ENCODE peak calls at places on chromosomes 11 and 22, in nine cellular contexts. One of them, this sample, is unnamed.

GRCh38 chr22:40289991-40290459 is 56.3 kb upstream of the ADSL start:
- DNase-seq in GM13977: peak
- DNase-seq in NCI-H526 treated with DMSO at 0.1 percent for 48 hours: no peak
- DNase-seq in breast epithelium: no peak
- DNase-seq in activated CD4-positive, alpha-beta memory T cell treated with anti-CD3 and anti-CD28 coated beads, Interleukin-2, amount 10 ng/mL, durations not matched to agents 7 days and 5 days: peak
- DNase-seq in H54: no peak
- DNase-seq in stimulated activated naive CD8-positive, alpha-beta T cell treated with anti-CD3 and anti-CD28 coated beads, Interleukin-15, amount 100 ng/mL, for 72 hours: peak
- DNase-seq in memory B cell: peak
- DNase-seq in epithelial cell of esophagus: no peak
- DNase-seq in this sample: peak

GRCh38 chr22:44180706-44181032 is at the start of gene PARVG:
- DNase-seq in GM13977: peak
- DNase-seq in NCI-H526 treated with DMSO at 0.1 percent for 48 hours: no peak
- DNase-seq in breast epithelium: no peak
- DNase-seq in activated CD4-positive, alpha-beta memory T cell treated with anti-CD3 and anti-CD28 coated beads, Interleukin-2, amount 10 ng/mL, durations not matched to agents 7 days and 5 days: peak
- DNase-seq in H54: no peak
- DNase-seq in stimulated activated naive CD8-positive, alpha-beta T cell treated with anti-CD3 and anti-CD28 coated beads, Interleukin-15, amount 100 ng/mL, for 72 hours: peak
- DNase-seq in memory B cell: peak
- DNase-seq in epithelial cell of esophagus: peak
- DNase-seq in this sample: peak

GRCh38 chr22:26751217-26751616 is 93.8 kb downstream of the MIAT start:
- DNase-seq in GM13977: no peak
- DNase-seq in NCI-H526 treated with DMSO at 0.1 percent for 48 hours: no peak
- DNase-seq in breast epithelium: no peak
- DNase-seq in activated CD4-positive, alpha-beta memory T cell treated with anti-CD3 and anti-CD28 coated beads, Interleukin-2, amount 10 ng/mL, durations not matched to agents 7 days and 5 days: no peak
- DNase-seq in H54: no peak
- DNase-seq in stimulated activated naive CD8-positive, alpha-beta T cell treated with anti-CD3 and anti-CD28 coated beads, Interleukin-15, amount 100 ng/mL, for 72 hours: no peak
- DNase-seq in memory B cell: no peak
- DNase-seq in epithelial cell of esophagus: no peak
- DNase-seq in this sample: no peak

GRCh38 chr22:27228771-27229170 is 571.4 kb downstream of the MIAT start:
- DNase-seq in GM13977: no peak
- DNase-seq in NCI-H526 treated with DMSO at 0.1 percent for 48 hours: no peak
- DNase-seq in breast epithelium: no peak
- DNase-seq in activated CD4-positive, alpha-beta memory T cell treated with anti-CD3 and anti-CD28 coated beads, Interleukin-2, amount 10 ng/mL, durations not matched to agents 7 days and 5 days: no peak
- DNase-seq in H54: no peak
- DNase-seq in stimulated activated naive CD8-positive, alpha-beta T cell treated with anti-CD3 and anti-CD28 coated beads, Interleukin-15, amount 100 ng/mL, for 72 hours: no peak
- DNase-seq in memory B cell: no peak
- DNase-seq in epithelial cell of esophagus: peak
- DNase-seq in this sample: no peak

GRCh38 chr11:14677146-14677545 is 33.5 kb downstream of the PDE3B start:
- DNase-seq in GM13977: no peak
- DNase-seq in NCI-H526 treated with DMSO at 0.1 percent for 48 hours: no peak
- DNase-seq in breast epithelium: no peak
- DNase-seq in activated CD4-positive, alpha-beta memory T cell treated with anti-CD3 and anti-CD28 coated beads, Interleukin-2, amount 10 ng/mL, durations not matched to agents 7 days and 5 days: no peak
- DNase-seq in H54: no peak
- DNase-seq in stimulated activated naive CD8-positive, alpha-beta T cell treated with anti-CD3 and anti-CD28 coated beads, Interleukin-15, amount 100 ng/mL, for 72 hours: no peak
- DNase-seq in memory B cell: no peak
- DNase-seq in epithelial cell of esophagus: no peak
- DNase-seq in this sample: no peak

GRCh38 chr22:48301908-48302307 is 1525.8 kb downstream of the BRD1 start:
- DNase-seq in GM13977: no peak
- DNase-seq in NCI-H526 treated with DMSO at 0.1 percent for 48 hours: no peak
- DNase-seq in breast epithelium: no peak
- DNase-seq in activated CD4-positive, alpha-beta memory T cell treated with anti-CD3 and anti-CD28 coated beads, Interleukin-2, amount 10 ng/mL, durations not matched to agents 7 days and 5 days: no peak
- DNase-seq in H54: no peak
- DNase-seq in stimulated activated naive CD8-positive, alpha-beta T cell treated with anti-CD3 and anti-CD28 coated beads, Interleukin-15, amount 100 ng/mL, for 72 hours: no peak
- DNase-seq in memory B cell: no peak
- DNase-seq in epithelial cell of esophagus: no peak
- DNase-seq in this sample: no peak

GRCh38 chr11:108302121-108302785 is 79.4 kb downstream of the ATM start:
- DNase-seq in GM13977: peak
- DNase-seq in NCI-H526 treated with DMSO at 0.1 percent for 48 hours: no peak
- DNase-seq in breast epithelium: no peak
- DNase-seq in activated CD4-positive, alpha-beta memory T cell treated with anti-CD3 and anti-CD28 coated beads, Interleukin-2, amount 10 ng/mL, durations not matched to agents 7 days and 5 days: no peak
- DNase-seq in H54: no peak
- DNase-seq in stimulated activated naive CD8-positive, alpha-beta T cell treated with anti-CD3 and anti-CD28 coated beads, Interleukin-15, amount 100 ng/mL, for 72 hours: no peak
- DNase-seq in memory B cell: no peak
- DNase-seq in epithelial cell of esophagus: peak
- DNase-seq in this sample: no peak

GRCh38 chr11:117925198-117925925 is 3.8 kb downstream of the TMPRSS13 start:
- DNase-seq in GM13977: no peak
- DNase-seq in NCI-H526 treated with DMSO at 0.1 percent for 48 hours: no peak
- DNase-seq in breast epithelium: peak
- DNase-seq in activated CD4-positive, alpha-beta memory T cell treated with anti-CD3 and anti-CD28 coated beads, Interleukin-2, amount 10 ng/mL, durations not matched to agents 7 days and 5 days: no peak
- DNase-seq in H54: no peak
- DNase-seq in stimulated activated naive CD8-positive, alpha-beta T cell treated with anti-CD3 and anti-CD28 coated beads, Interleukin-15, amount 100 ng/mL, for 72 hours: no peak
- DNase-seq in memory B cell: no peak
- DNase-seq in epithelial cell of esophagus: no peak
- DNase-seq in this sample: no peak

GRCh38 chr22:44344407-44344806 is 31.7 kb upstream of the SHISAL1 start:
- DNase-seq in GM13977: no peak
- DNase-seq in NCI-H526 treated with DMSO at 0.1 percent for 48 hours: no peak
- DNase-seq in breast epithelium: no peak
- DNase-seq in activated CD4-positive, alpha-beta memory T cell treated with anti-CD3 and anti-CD28 coated beads, Interleukin-2, amount 10 ng/mL, durations not matched to agents 7 days and 5 days: no peak
- DNase-seq in H54: no peak
- DNase-seq in stimulated activated naive CD8-positive, alpha-beta T cell treated with anti-CD3 and anti-CD28 coated beads, Interleukin-15, amount 100 ng/mL, for 72 hours: no peak
- DNase-seq in memory B cell: no peak
- DNase-seq in epithelial cell of esophagus: no peak
- DNase-seq in this sample: no peak

GRCh38 chr11:44338031-44338430 is 28.1 kb upstream of the ALX4 start:
- DNase-seq in GM13977: no peak
- DNase-seq in NCI-H526 treated with DMSO at 0.1 percent for 48 hours: no peak
- DNase-seq in breast epithelium: no peak
- DNase-seq in activated CD4-positive, alpha-beta memory T cell treated with anti-CD3 and anti-CD28 coated beads, Interleukin-2, amount 10 ng/mL, durations not matched to agents 7 days and 5 days: no peak
- DNase-seq in H54: no peak
- DNase-seq in stimulated activated naive CD8-positive, alpha-beta T cell treated with anti-CD3 and anti-CD28 coated beads, Interleukin-15, amount 100 ng/mL, for 72 hours: no peak
- DNase-seq in memory B cell: no peak
- DNase-seq in epithelial cell of esophagus: no peak
- DNase-seq in this sample: no peak

GRCh38 chr22:26318975-26319374 is 110.1 kb upstream of the ASPHD2 start:
- DNase-seq in GM13977: no peak
- DNase-seq in NCI-H526 treated with DMSO at 0.1 percent for 48 hours: no peak
- DNase-seq in breast epithelium: no peak
- DNase-seq in activated CD4-positive, alpha-beta memory T cell treated with anti-CD3 and anti-CD28 coated beads, Interleukin-2, amount 10 ng/mL, durations not matched to agents 7 days and 5 days: no peak
- DNase-seq in H54: peak
- DNase-seq in stimulated activated naive CD8-positive, alpha-beta T cell treated with anti-CD3 and anti-CD28 coated beads, Interleukin-15, amount 100 ng/mL, for 72 hours: no peak
- DNase-seq in memory B cell: no peak
- DNase-seq in epithelial cell of esophagus: peak
- DNase-seq in this sample: no peak

GRCh38 chr11:16086229-16086628 is 270.1 kb downstream of the SOX6 start:
- DNase-seq in GM13977: no peak
- DNase-seq in NCI-H526 treated with DMSO at 0.1 percent for 48 hours: no peak
- DNase-seq in breast epithelium: no peak
- DNase-seq in activated CD4-positive, alpha-beta memory T cell treated with anti-CD3 and anti-CD28 coated beads, Interleukin-2, amount 10 ng/mL, durations not matched to agents 7 days and 5 days: no peak
- DNase-seq in H54: no peak
- DNase-seq in stimulated activated naive CD8-positive, alpha-beta T cell treated with anti-CD3 and anti-CD28 coated beads, Interleukin-15, amount 100 ng/mL, for 72 hours: no peak
- DNase-seq in memory B cell: no peak
- DNase-seq in epithelial cell of esophagus: no peak
- DNase-seq in this sample: no peak

GRCh38 chr11:93032580-93032979 is 63.1 kb downstream of the MTNR1B start:
- DNase-seq in GM13977: no peak
- DNase-seq in NCI-H526 treated with DMSO at 0.1 percent for 48 hours: no peak
- DNase-seq in breast epithelium: no peak
- DNase-seq in activated CD4-positive, alpha-beta memory T cell treated with anti-CD3 and anti-CD28 coated beads, Interleukin-2, amount 10 ng/mL, durations not matched to agents 7 days and 5 days: no peak
- DNase-seq in H54: no peak
- DNase-seq in stimulated activated naive CD8-positive, alpha-beta T cell treated with anti-CD3 and anti-CD28 coated beads, Interleukin-15, amount 100 ng/mL, for 72 hours: no peak
- DNase-seq in memory B cell: no peak
- DNase-seq in epithelial cell of esophagus: peak
- DNase-seq in this sample: no peak

GRCh38 chr11:46120711-46121327 is 435 bp downstream of the PHF21A start:
- DNase-seq in GM13977: no peak
- DNase-seq in NCI-H526 treated with DMSO at 0.1 percent for 48 hours: peak
- DNase-seq in breast epithelium: no peak
- DNase-seq in activated CD4-positive, alpha-beta memory T cell treated with anti-CD3 and anti-CD28 coated beads, Interleukin-2, amount 10 ng/mL, durations not matched to agents 7 days and 5 days: no peak
- DNase-seq in H54: peak
- DNase-seq in stimulated activated naive CD8-positive, alpha-beta T cell treated with anti-CD3 and anti-CD28 coated beads, Interleukin-15, amount 100 ng/mL, for 72 hours: no peak
- DNase-seq in memory B cell: peak
- DNase-seq in epithelial cell of esophagus: peak
- DNase-seq in this sample: no peak

GRCh38 chr11:15507592-15507991 is 392.9 kb downstream of the INSC start:
- DNase-seq in GM13977: no peak
- DNase-seq in NCI-H526 treated with DMSO at 0.1 percent for 48 hours: no peak
- DNase-seq in breast epithelium: no peak
- DNase-seq in activated CD4-positive, alpha-beta memory T cell treated with anti-CD3 and anti-CD28 coated beads, Interleukin-2, amount 10 ng/mL, durations not matched to agents 7 days and 5 days: no peak
- DNase-seq in H54: no peak
- DNase-seq in stimulated activated naive CD8-positive, alpha-beta T cell treated with anti-CD3 and anti-CD28 coated beads, Interleukin-15, amount 100 ng/mL, for 72 hours: no peak
- DNase-seq in memory B cell: no peak
- DNase-seq in epithelial cell of esophagus: no peak
- DNase-seq in this sample: no peak

This sample was measured in GM12878.